ENCODE peak calls at places on chromosomes 16 and 17, in five cellular contexts. V is AG20443; Z is heart left ventricle; U is bronchial epithelial cell; A is activated effector memory CD4-positive, alpha-beta T cell treated with anti-CD3 and anti-CD28 coated beads, Interleukin-2, amount 50 U/mL, for 16 hours. X is an unnamed sample.

GRCh38 chr17:82882715-82883446 is 43.1 kb upstream of the ZNF750 start:
- DNase-seq in V (no peak), Z (peak), U (peak), A (peak), X (peak)

GRCh38 chr17:78644259-78644658 is 67.1 kb upstream of the DNAH17 start:
- DNase-seq in V (no peak), Z (peak), U (no peak), A (no peak), X (peak)

GRCh38 chr17:48011405-48012150 is 26.0 kb downstream of the COPZ2 start:
- DNase-seq in V (peak), Z (no peak), U (peak), A (peak), X (peak)

GRCh38 chr17:31128241-31128640 is 33.5 kb downstream of the NF1 start:
- DNase-seq in V (no peak), Z (no peak), U (no peak), A (no peak), X (no peak)

GRCh38 chr16:76653390-76654026 is 376.3 kb downstream of the CNTNAP4 start:
- DNase-seq in V (peak), Z (no peak), U (peak), A (no peak), X (no peak)

GRCh38 chr17:6177941-6178694 is 107.9 kb downstream of the WSCD1 start:
- DNase-seq in V (no peak), Z (no peak), U (no peak), A (no peak), X (no peak)

GRCh38 chr16:77277571-77277970 is 78.4 kb downstream of the SYCE1L start:
- DNase-seq in V (no peak), Z (no peak), U (no peak), A (no peak), X (no peak)

GRCh38 chr17:44203731-44204452 is 4.2 kb upstream of the ATXN7L3 start:
- DNase-seq in V (peak), Z (no peak), U (peak), A (peak), X (no peak)

X was measured in spleen.